ENCODE peak calls at places on chromosomes 16 and 17, in six cellular contexts. W is IMR-90, G is H1, E is neuronal stem cell, P is mesenchymal stem cell, I is trophoblast cell. O is an unnamed sample.

GRCh38 chr16:10153993-10154788 is 28.0 kb downstream of the GRIN2A start:
- DNase-seq in I (no peak), P (no peak), W (no peak), E (no peak), G (no peak), O (no peak)

GRCh38 chr17:70563301-70563820 is 394.0 kb downstream of the KCNJ2 start:
- DNase-seq in W (peak; percentile 62), I (no peak), E (no peak), G (no peak), P (peak; percentile 75), O (no peak)

GRCh38 chr16:74216319-74216718 is 80.3 kb upstream of the PSMD7 start:
- DNase-seq in I (no peak), P (peak; percentile 1), G (no peak), E (no peak), W (peak; percentile 41), O (peak; percentile 86)

GRCh38 chr17:9647014-9647413 is 1.7 kb downstream of the USP43 start:
- DNase-seq in E (peak; percentile 9), I (peak; percentile 92), W (no peak), G (no peak), P (peak; percentile 4), O (peak; percentile 92)

GRCh38 chr16:78994135-78994534 is 606.4 kb downstream of the MAF start:
- DNase-seq in G (no peak), P (no peak), W (no peak), I (no peak), E (no peak), O (no peak)

GRCh38 chr17:31373150-31374082 is 18.1 kb upstream of the RAB11FIP4 start:
- DNase-seq in I (peak; percentile 23), W (peak; percentile 71), P (peak; percentile 70), E (no peak), G (no peak), O (peak; percentile 60)

GRCh38 chr16:57952909-57953308 is 18.0 kb downstream of the CNGB1 start:
- DNase-seq in P (no peak), E (no peak), I (no peak), G (no peak), W (no peak), O (no peak)

GRCh38 chr17:40903129-40903847 is 18.2 kb upstream of the KRT20 start:
- DNase-seq in G (no peak), I (peak; percentile 33), W (peak; percentile 70), E (no peak), P (peak; percentile 45), O (no peak)

GRCh38 chr17:80024206-80024972 is 11.3 kb downstream of the TBC1D16 start:
- DNase-seq in E (no peak), P (peak; percentile 13), W (no peak), G (no peak), I (no peak), O (peak; percentile 32)

GRCh38 chr16:15907863-15908478 is 19.6 kb upstream of the CEP20 start:
- DNase-seq in W (peak; percentile 11), E (peak; percentile 26), P (peak; percentile 34), I (no peak), G (peak; percentile 59), O (peak; percentile 88)

GRCh38 chr16:9787717-9788116 is 394.5 kb downstream of the GRIN2A start:
- DNase-seq in P (no peak), G (no peak), E (no peak), W (no peak), I (no peak), O (peak; percentile 53)

GRCh38 chr17:40442392-40443195 is 656 bp upstream of the IGFBP4 start:
- DNase-seq in I (no peak), W (peak; percentile 47), E (no peak), G (no peak), P (peak; percentile 69), O (peak; percentile 55)

GRCh38 chr16:50467943-50468748 is 80.0 kb upstream of the NKD1 start:
- DNase-seq in E (peak; percentile 62), I (peak; percentile 43), P (no peak), G (no peak), W (no peak), O (peak; percentile 79)

GRCh38 chr16:11677451-11677951 is 9.2 kb downstream of the SNN start:
- DNase-seq in I (no peak), G (no peak), P (peak; percentile 22), E (no peak), W (peak; percentile 69), O (no peak)

GRCh38 chr17:56798916-56799315 is 34.8 kb downstream of the C17orf67 start:
- DNase-seq in P (peak; percentile 34), E (peak; percentile 41), G (no peak), I (no peak), W (no peak), O (peak; percentile 73)

GRCh38 chr17:7557825-7558543 is 566 bp upstream of the TNFSF13 start:
- DNase-seq in G (no peak), P (no peak), E (no peak), W (peak; percentile 49), I (no peak), O (peak; percentile 74)

GRCh38 chr17:7560172-7561027 is 1.3 kb upstream of the SENP3 start:
- DNase-seq in E (peak; percentile 67), P (peak; percentile 72), G (no peak), W (peak; percentile 49), I (peak; percentile 74), O (peak; percentile 91)

GRCh38 chr17:7558544-7559306 is at the start of gene TNFSF13:
- DNase-seq in E (no peak), G (no peak), P (no peak), W (no peak), I (no peak), O (no peak)

GRCh38 chr17:7561028-7561575 is 617 bp upstream of the SENP3 start:
- DNase-seq in I (peak; percentile 87), W (peak; percentile 76), P (peak; percentile 87), E (peak; percentile 81), G (no peak), O (peak; percentile 91)

GRCh38 chr17:7559307-7560171 is 989 bp downstream of the TNFSF13 start:
- DNase-seq in E (no peak), I (no peak), W (no peak), G (no peak), P (no peak), O (no peak)
- H3K4me3 ChIP-seq in E (no peak overlapping the region), I (no peak overlapping the region), W (no peak overlapping the region), G (no peak overlapping the region), P (peak overlapping the region; percentile 96), O (no peak overlapping the region)

DNA sequence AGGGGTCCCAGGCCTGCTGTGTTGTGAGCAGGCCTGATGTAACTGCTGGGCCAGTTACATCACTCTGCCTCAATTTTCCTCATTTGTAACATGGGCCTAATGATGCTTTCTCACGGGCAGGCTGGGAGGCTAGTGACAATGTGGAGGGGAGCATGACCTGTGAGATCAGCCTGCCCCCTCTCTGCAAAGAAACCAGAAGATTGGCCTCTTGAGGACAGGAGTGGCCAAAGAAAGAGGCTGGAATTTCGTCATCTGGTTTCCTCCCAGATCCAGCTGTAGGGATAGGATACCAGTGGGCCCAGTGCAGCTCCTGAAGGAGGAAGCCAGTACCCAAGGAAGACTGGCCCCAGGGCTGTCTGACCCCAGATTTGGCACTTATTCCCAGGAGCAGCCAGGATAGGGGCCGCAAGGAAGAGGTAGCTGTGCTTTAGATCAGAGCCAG is 615 bp upstream of the SREBF1 start:
- DNase-seq in I (peak; percentile 46), W (peak; percentile 81), P (peak; percentile 97), E (no peak), G (no peak), O (peak; percentile 96)
- H2AK5ac ChIP-seq in I (peak overlapping the region; percentile 33), W (peak overlapping the region; percentile 97), P (peak overlapping the region; percentile 83), E (peak overlapping the region; percentile 75), G (peak overlapping the region; percentile 99), O (peak overlapping the region; percentile 98)

DNA sequence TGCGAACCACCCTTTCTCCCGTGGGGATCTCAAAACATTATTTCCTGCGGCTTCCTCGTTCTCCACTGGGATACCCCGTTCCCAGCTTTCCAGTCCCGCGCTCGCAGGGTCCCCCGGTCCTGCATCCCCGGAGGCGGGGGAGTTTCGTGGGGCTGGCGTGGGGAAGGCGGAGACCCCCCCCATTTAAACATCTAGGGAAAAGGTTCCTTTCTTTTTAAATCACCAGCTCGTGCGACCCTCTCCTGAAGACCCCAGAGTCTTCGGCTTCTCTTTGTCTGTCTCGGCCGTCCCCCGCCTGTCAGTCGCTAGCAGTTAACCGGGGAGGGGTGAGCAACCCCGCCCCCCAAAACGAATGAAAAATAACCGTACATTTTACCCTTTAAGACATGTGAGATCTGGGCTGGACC is 486 bp upstream of the IGF2BP1 start:
- DNase-seq in P (no peak), I (no peak), G (no peak), W (no peak), E (no peak), O (no peak)
- H3K27ac ChIP-seq in P (peak overlapping the region; percentile 26), I (peak overlapping the region; percentile 99), G (peak overlapping the region; percentile 98), W (peak overlapping the region; percentile 95), E (peak overlapping the region; percentile 100), O (peak overlapping the region; percentile 100)

GRCh38 chr17:49259663-49260010 is 29.1 kb upstream of the PHOSPHO1 start:
- DNase-seq in I (no peak), G (no peak), P (no peak), E (no peak), W (no peak), O (no peak)
- H3K4me3 ChIP-seq in I (no peak overlapping the region), G (peak overlapping the region; percentile 62), P (peak overlapping the region; percentile 79), E (peak overlapping the region; percentile 80), W (peak overlapping the region; percentile 46), O (no peak overlapping the region)

GRCh38 chr17:8131844-8132441 is 8.0 kb upstream of the HES7 start:
- DNase-seq in W (no peak), P (peak; percentile 53), G (no peak), I (no peak), E (no peak), O (no peak)
- H2AK5ac ChIP-seq in W (peak overlapping the region; percentile 20), P (no peak overlapping the region), G (peak overlapping the region; percentile 39), I (no peak overlapping the region), E (no peak overlapping the region), O (no peak overlapping the region)

DNA sequence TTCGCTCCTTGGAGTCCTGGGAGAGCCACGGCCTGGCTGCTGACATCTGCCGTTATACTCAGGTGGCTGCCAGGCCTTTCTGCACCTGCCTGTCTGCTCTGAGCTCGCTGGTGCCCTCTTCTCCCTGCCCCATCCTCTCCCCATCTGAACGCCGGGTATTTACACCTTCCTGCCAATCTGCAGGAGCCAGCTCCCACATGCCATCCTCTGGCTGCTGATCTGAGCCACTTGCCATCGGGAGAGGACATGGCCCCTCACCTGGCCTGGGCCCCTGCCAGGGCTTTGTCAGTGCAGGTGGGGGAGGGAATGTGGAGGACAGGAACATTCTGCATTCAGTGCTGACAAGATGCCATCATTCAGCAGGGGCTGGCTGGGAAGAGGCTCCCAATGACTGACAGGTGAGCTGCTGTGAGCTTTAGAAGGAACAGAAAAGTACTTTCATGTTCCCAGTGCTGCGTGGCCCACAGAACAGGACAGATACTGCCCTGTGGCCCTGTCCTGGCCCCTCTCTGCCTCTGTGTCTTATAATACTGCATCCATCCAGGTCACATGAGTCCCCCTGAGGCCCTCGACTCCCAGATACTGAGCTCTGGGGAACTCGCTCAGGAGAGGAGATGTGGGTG is 96.3 kb upstream of the ZNF469 start:
- DNase-seq in I (no peak), G (no peak), W (no peak), P (no peak), E (no peak), O (no peak)
- H3K27ac ChIP-seq in I (no peak overlapping the region), G (no peak overlapping the region), W (no peak overlapping the region), P (no peak overlapping the region), E (no peak overlapping the region), O (no peak overlapping the region)

DNA sequence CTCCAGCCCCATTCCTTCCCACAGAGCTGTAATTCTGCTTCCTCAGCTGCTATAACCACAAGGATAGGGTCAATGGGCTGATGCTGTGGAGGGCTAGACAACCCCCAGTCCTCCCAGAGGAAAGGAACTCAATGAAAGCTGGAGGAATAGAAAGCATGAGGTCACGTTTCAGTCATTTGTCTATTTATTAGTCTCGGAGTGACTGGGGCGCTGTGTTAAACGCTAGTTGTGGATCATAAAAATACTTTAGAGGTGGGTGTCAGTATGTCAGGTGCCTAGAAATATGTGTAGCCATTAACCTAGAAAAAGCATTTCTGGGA is 791 bp upstream of the CCL3L1 start:
- DNase-seq in W (no peak), I (no peak), P (peak; percentile 32), G (no peak), E (no peak), O (no peak)
- H3K4me3 ChIP-seq in W (no peak overlapping the region), I (no peak overlapping the region), P (no peak overlapping the region), G (no peak overlapping the region), E (no peak overlapping the region), O (no peak overlapping the region)

O was measured in mesendoderm.